ENCODE peak calls at places on chromosomes 12 and 14, in six cellular contexts. W, P, T, O, R and X are unnamed samples.

GRCh38 chr14:77270361-77271112 is 469 bp downstream of the NGB start:
- DNase-seq in P (no peak), O (no peak), T (no peak), W (no peak), R (no peak), X (no peak)

GRCh38 chr14:89921896-89922548 is 32.5 kb downstream of the EFCAB11 start:
- DNase-seq in W (peak; percentile 93), O (peak; percentile 81), T (peak; percentile 87), P (peak; percentile 70), R (peak; percentile 80), X (no peak)

GRCh38 chr14:62126885-62127478 is 364.8 kb downstream of the SNAPC1 start:
- DNase-seq in R (peak; percentile 23), P (peak; percentile 11), W (peak; percentile 80), T (peak; percentile 72), O (peak; percentile 36), X (peak; percentile 72)

GRCh38 chr12:49750027-49750977 is 8.9 kb downstream of the TMBIM6 start:
- DNase-seq in W (peak; percentile 87), T (peak; percentile 80), P (no peak), R (peak; percentile 51), O (peak; percentile 53), X (peak; percentile 90)

GRCh38 chr12:5535531-5535930 is 103.6 kb downstream of the NTF3 start:
- DNase-seq in O (no peak), T (peak; percentile 53), W (no peak), R (no peak), P (no peak), X (no peak)

GRCh38 chr12:104750061-104750460 is 208.0 kb downstream of the SLC41A2 start:
- DNase-seq in T (peak; percentile 75), O (peak; percentile 73), W (peak; percentile 87), R (peak; percentile 19), P (peak; percentile 2), X (peak; percentile 73)

GRCh38 chr12:50725011-50725899 is 38.6 kb upstream of the ATF1 start:
- DNase-seq in R (no peak), P (no peak), O (peak; percentile 20), T (peak; percentile 35), W (peak; percentile 64), X (peak; percentile 33)

GRCh38 chr12:69688496-69689427 is 10.3 kb downstream of the BEST3 start:
- DNase-seq in T (peak; percentile 94), O (peak; percentile 83), P (peak; percentile 96), R (peak; percentile 79), W (peak; percentile 95), X (peak; percentile 85)

GRCh38 chr14:89000007-89000942 is 175.8 kb downstream of the TTC8 start:
- DNase-seq in R (peak; percentile 93), O (peak; percentile 97), W (peak; percentile 98), P (peak; percentile 87), T (peak; percentile 98), X (peak; percentile 96)

GRCh38 chr12:3186546-3187237 is 109.5 kb downstream of the TSPAN9 start:
- DNase-seq in T (peak; percentile 32), P (no peak), R (no peak), O (no peak), W (no peak), X (no peak)

GRCh38 chr12:27966870-27967269 is 5.7 kb downstream of the PTHLH start:
- DNase-seq in O (peak; percentile 88), P (peak; percentile 96), R (peak; percentile 78), T (peak; percentile 99), W (peak; percentile 99), X (peak; percentile 89)

GRCh38 chr12:62403031-62403430 is 63.6 kb upstream of the MON2 start:
- DNase-seq in T (no peak), P (no peak), O (no peak), R (no peak), W (peak; percentile 4), X (no peak)

GRCh38 chr12:116314477-116314876 is 37.0 kb upstream of the MED13L start:
- DNase-seq in T (no peak), O (no peak), R (no peak), P (no peak), W (no peak), X (no peak)

GRCh38 chr14:51554953-51555352 is 96.8 kb upstream of the FRMD6 start:
- DNase-seq in W (peak; percentile 67), O (peak; percentile 43), R (peak; percentile 42), T (peak; percentile 72), P (peak; percentile 49), X (peak; percentile 51)

GRCh38 chr12:31874961-31875608 is 84.1 kb upstream of the RESF1 start:
- DNase-seq in O (peak; percentile 17), P (peak; percentile 92), W (peak; percentile 88), R (peak; percentile 39), T (peak; percentile 83), X (peak; percentile 84)

GRCh38 chr14:26332966-26333365 is 264.9 kb downstream of the NOVA1 start:
- DNase-seq in O (no peak), W (no peak), R (no peak), P (no peak), T (no peak), X (no peak)

GRCh38 chr14:104477117-104477623 is 102.4 kb upstream of the C14orf180 start:
- DNase-seq in T (no peak), W (no peak), O (no peak), R (no peak), P (no peak), X (no peak)

GRCh38 chr14:94467728-94468520 is 8.1 kb downstream of the SERPINA9 start:
- DNase-seq in R (no peak), P (no peak), W (no peak), O (no peak), T (no peak), X (no peak)

GRCh38 chr14:90419200-90419599 is 22.4 kb downstream of the CALM1 start:
- DNase-seq in P (peak; percentile 99), W (peak; percentile 91), T (peak; percentile 98), O (peak; percentile 79), R (peak; percentile 85), X (peak; percentile 83)

GRCh38 chr14:88063807-88064206 is 58.9 kb downstream of the GPR65 start:
- DNase-seq in P (no peak), O (no peak), R (no peak), W (no peak), T (no peak), X (no peak)

GRCh38 chr12:76029982-76030377 is 1.6 kb downstream of the PHLDA1 start:
- DNase-seq in P (peak; percentile 49), R (no peak), W (peak; percentile 62), O (peak; percentile 44), T (peak; percentile 49), X (peak; percentile 60)

GRCh38 chr14:56205906-56206305 is 87.7 kb downstream of the PELI2 start:
- DNase-seq in P (no peak), T (no peak), R (no peak), O (no peak), W (no peak), X (no peak)

GRCh38 chr12:120367924-120368788 is 808 bp downstream of the MSI1 start:
- DNase-seq in R (no peak), P (no peak), O (no peak), W (no peak), T (no peak), X (no peak)

GRCh38 chr14:63204407-63205280 is at the start of gene RHOJ:
- DNase-seq in P (peak; percentile 22), W (peak; percentile 50), R (no peak), T (peak; percentile 32), O (no peak), X (peak; percentile 4)

GRCh38 chr12:56998316-56998715 is 8.0 kb downstream of the ZBTB39 start:
- DNase-seq in O (no peak), W (no peak), R (no peak), T (no peak), P (no peak), X (no peak)

GRCh38 chr12:120693848-120694247 is 6.9 kb downstream of the MLEC start:
- DNase-seq in W (no peak), O (no peak), R (no peak), P (no peak), T (no peak), X (no peak)

GRCh38 chr12:119341988-119342387 is 7.5 kb downstream of the CCDC60 start:
- DNase-seq in W (no peak), R (no peak), O (no peak), T (no peak), P (no peak), X (no peak)

GRCh38 chr12:127809236-127809635 is 457.7 kb upstream of the TMEM132C start:
- DNase-seq in T (no peak), P (peak; percentile 62), W (peak; percentile 72), O (peak; percentile 30), R (peak; percentile 67), X (peak; percentile 74)

GRCh38 chr12:16189849-16190248 is 87.6 kb downstream of the SLC15A5 start:
- DNase-seq in O (no peak), P (peak; percentile 32), R (no peak), W (peak; percentile 74), T (peak; percentile 28), X (peak; percentile 46)

GRCh38 chr12:49446571-49446970 is 79.3 kb downstream of the SPATS2 start:
- DNase-seq in O (no peak), T (no peak), R (no peak), W (no peak), P (no peak), X (no peak)

GRCh38 chr12:1203735-1204019 is 212.7 kb downstream of the ERC1 start:
- DNase-seq in P (no peak), T (no peak), W (peak; percentile 34), O (no peak), R (no peak), X (no peak)

GRCh38 chr12:47808049-47808448 is 11.7 kb downstream of the HDAC7 start:
- DNase-seq in P (peak; percentile 59), W (peak; percentile 71), R (no peak), T (peak; percentile 68), O (no peak), X (peak; percentile 64)

GRCh38 chr14:76498536-76498935 is 122.6 kb downstream of the ESRRB start:
- DNase-seq in O (no peak), P (no peak), W (no peak), T (no peak), R (no peak), X (no peak)

GRCh38 chr12:27709932-27710591 is 570 bp upstream of the MRPS35 start:
- DNase-seq in W (peak; percentile 70), R (peak; percentile 20), T (peak; percentile 61), P (peak; percentile 32), O (peak; percentile 54), X (peak; percentile 60)

GRCh38 chr12:68370667-68371066 is 38.5 kb upstream of the MDM1 start:
- DNase-seq in W (no peak), R (no peak), P (no peak), O (no peak), T (no peak), X (no peak)

GRCh38 chr12:19110541-19110940 is 19.0 kb upstream of the PLEKHA5 start:
- DNase-seq in W (peak; percentile 23), T (peak; percentile 31), O (no peak), P (no peak), R (no peak), X (no peak)

GRCh38 chr12:57755454-57756372 is 810 bp downstream of the MARCHF9 start:
- DNase-seq in R (no peak), O (no peak), T (no peak), P (no peak), W (no peak), X (no peak)

GRCh38 chr12:104314242-104314614 is 10.7 kb downstream of the EID3 start:
- DNase-seq in P (no peak), W (peak; percentile 34), T (peak; percentile 51), R (no peak), O (no peak), X (peak; percentile 34)

GRCh38 chr12:27303139-27304111 is 29.2 kb upstream of the BMAL2 start:
- DNase-seq in P (no peak), T (peak; percentile 61), W (peak; percentile 57), O (peak; percentile 13), R (no peak), X (peak; percentile 63)

GRCh38 chr14:104130974-104131651 is 7.3 kb upstream of the KIF26A start:
- DNase-seq in P (peak; percentile 6), O (no peak), R (no peak), T (peak; percentile 1), W (peak; percentile 58), X (peak; percentile 24)